ENCODE peak calls at places on chromosomes 12 and 14, in five cellular contexts. B is DND-41; D is left ventricle myocardium inferior; I is CD8-positive, alpha-beta memory T cell; G is adipocyte. Y is an unnamed sample.

GRCh38 chr14:32567543-32568384 is 238.7 kb downstream of the AKAP6 start:
- DNase-seq in B (no peak), D (no peak), I (no peak), G (peak; percentile 30), Y (no peak)

GRCh38 chr12:46578190-46578982 is 205.8 kb upstream of the SLC38A2 start:
- DNase-seq in B (no peak), D (no peak), I (no peak), G (no peak), Y (no peak)

GRCh38 chr14:52703225-52703624 is 3.8 kb upstream of the PSMC6 start:
- DNase-seq in B (no peak), D (no peak), I (no peak), G (peak; percentile 94), Y (peak; percentile 77)

GRCh38 chr12:92505373-92506340 is 197.1 kb upstream of the PLEKHG7 start:
- DNase-seq in B (peak; percentile 70), D (peak; percentile 78), I (peak; percentile 65), G (peak; percentile 60), Y (peak; percentile 68)

GRCh38 chr12:81378601-81379000 is 300.7 kb downstream of the ACSS3 start:
- DNase-seq in B (no peak), D (no peak), I (no peak), G (no peak), Y (no peak)

GRCh38 chr14:45212231-45212630 is 40.8 kb downstream of the MIS18BP1 start:
- DNase-seq in B (no peak), D (no peak), I (no peak), G (no peak), Y (no peak)

GRCh38 chr12:16474801-16475200 is 127.4 kb downstream of the MGST1 start:
- DNase-seq in B (no peak), D (no peak), I (no peak), G (no peak), Y (no peak)

GRCh38 chr12:100168562-100168961 is 25.9 kb upstream of the BLTP3B start:
- DNase-seq in B (no peak), D (no peak), I (no peak), G (no peak), Y (no peak)

GRCh38 chr12:121773011-121773777 is 20.3 kb downstream of the RHOF start:
- DNase-seq in B (peak; percentile 75), D (peak; percentile 58), I (peak; percentile 86), G (peak; percentile 76), Y (peak; percentile 73)

GRCh38 chr14:29030970-29031369 is 264.4 kb downstream of the FOXG1 start:
- DNase-seq in B (no peak), D (no peak), I (no peak), G (peak; percentile 12), Y (no peak)

GRCh38 chr12:67999244-67999643 is 10.0 kb downstream of the IFNG-AS1 start:
- DNase-seq in B (no peak), D (no peak), I (no peak), G (no peak), Y (no peak)

DNA sequence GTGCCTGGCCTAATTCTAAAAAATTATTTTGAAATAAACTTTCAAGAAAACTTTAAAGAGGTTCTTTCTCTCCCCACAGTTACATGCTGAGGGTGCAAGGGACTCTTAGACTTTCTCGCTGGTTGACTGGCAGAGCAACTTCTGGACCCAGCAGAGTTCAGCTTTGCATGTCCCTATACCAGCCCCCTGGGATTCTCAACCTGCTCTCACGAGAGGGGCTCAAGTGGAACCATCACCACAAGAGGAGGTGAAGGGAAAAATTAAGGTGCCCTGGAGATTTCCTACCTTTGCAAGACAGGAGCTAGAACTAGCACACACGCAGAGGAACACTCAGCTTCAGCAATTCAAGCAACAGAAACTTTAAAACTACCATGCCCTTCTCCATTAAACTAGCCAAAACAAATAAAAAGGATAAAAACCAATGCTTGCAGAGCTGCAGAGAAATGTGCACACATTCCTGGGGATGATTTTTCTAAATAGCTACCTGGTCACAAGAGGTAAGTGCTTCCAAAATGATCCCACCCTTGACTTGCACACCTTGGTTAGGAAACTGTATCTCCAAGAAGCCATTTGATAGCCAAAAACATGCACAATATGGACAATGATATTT is 2.5 kb downstream of the HVCN1 start:
- DNase-seq in B (no peak), D (no peak), I (no peak), G (no peak), Y (no peak)
- H3K4me3 ChIP-seq in B (no peak overlapping the region), D (no peak overlapping the region), I (no peak overlapping the region), G (no peak overlapping the region), Y (no peak overlapping the region)

DNA sequence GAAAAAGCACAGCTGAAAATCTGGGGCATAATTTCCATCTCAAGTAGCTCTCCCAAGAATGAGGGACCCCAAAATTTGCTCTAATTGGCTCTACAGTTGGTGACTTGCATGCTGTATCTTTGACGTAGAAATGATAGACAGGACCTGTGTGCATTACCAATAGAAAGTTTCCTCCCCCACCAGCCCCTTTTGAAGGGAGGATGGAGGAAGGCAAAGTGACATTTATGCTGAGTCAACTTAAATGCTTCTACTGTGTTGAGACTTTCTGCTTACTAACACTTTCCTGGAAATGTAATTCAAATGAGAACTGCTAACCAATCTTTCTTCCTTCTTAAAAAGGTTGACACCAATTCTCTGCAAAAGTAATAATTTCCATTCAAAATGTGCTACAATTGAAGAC is 31.9 kb downstream of the TSPAN8 start:
- DNase-seq in B (no peak), D (no peak), I (no peak), G (no peak), Y (no peak)
- H3K4me1 ChIP-seq in B (no peaks in the 10 kb centered on the region), D (no peaks in the 10 kb centered on the region), I (no peaks in the 10 kb centered on the region), G (peaks cover 21% of the 10 kb centered on the region), Y (peaks cover 4% of the 10 kb centered on the region)

GRCh38 chr12:71541583-71541982 is 102.0 kb downstream of the LGR5 start:
- DNase-seq in B (no peak), D (no peak), I (no peak), G (no peak), Y (no peak)
- H3K4me3 ChIP-seq in B (no peak overlapping the region), D (no peak overlapping the region), I (no peak overlapping the region), G (no peak overlapping the region), Y (no peak overlapping the region)

DNA sequence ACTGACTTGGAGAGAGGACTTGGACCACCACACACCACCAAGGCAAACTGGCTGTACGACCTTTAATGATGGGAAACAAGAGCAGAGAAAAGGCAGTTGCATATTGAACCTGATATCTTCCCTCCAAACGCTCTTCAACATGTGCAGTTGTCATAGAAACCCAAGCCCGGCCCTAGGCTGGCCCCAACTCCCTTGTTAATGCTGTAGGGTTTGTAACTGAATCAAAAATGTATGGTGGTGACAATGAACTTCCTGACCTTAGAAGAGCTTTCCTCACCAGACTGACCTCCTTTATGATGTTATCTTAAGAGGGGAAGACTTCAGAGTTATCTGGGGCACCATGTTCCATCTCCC is 12.3 kb downstream of the APOLD1 start:
- DNase-seq in B (no peak), D (no peak), I (no peak), G (no peak), Y (no peak)
- H3K4me1 ChIP-seq in B (no peaks in the 10 kb centered on the region), D (peaks cover 5% of the 10 kb centered on the region), I (peaks cover under 1% of the 10 kb centered on the region), G (no peaks in the 10 kb centered on the region), Y (no peaks in the 10 kb centered on the region)

GRCh38 chr12:7129647-7130536 is at the start of gene CLSTN3:
- DNase-seq in B (peak; percentile 81), D (peak; percentile 78), I (peak; percentile 93), G (peak; percentile 84), Y (peak; percentile 89)
- H3K4me3 ChIP-seq in B (peak within 1 kb of the TSS; percentile 36), D (peak within 1 kb of the TSS; percentile 76), I (peak within 1 kb of the TSS; percentile 70), G (peak within 1 kb of the TSS; percentile 57), Y (peak within 1 kb of the TSS; percentile 65)

GRCh38 chr12:6925239-6925542 is 2.6 kb upstream of the ATN1 start:
- DNase-seq in B (no peak), D (no peak), I (no peak), G (no peak), Y (no peak)
- H3K4me1 ChIP-seq in B (peaks cover 55% of the 10 kb centered on the region), D (peaks cover 57% of the 10 kb centered on the region), I (peaks cover 37% of the 10 kb centered on the region), G (peaks cover 39% of the 10 kb centered on the region), Y (peaks cover 11% of the 10 kb centered on the region)

GRCh38 chr12:14950982-14951746 is 10.2 kb downstream of the ARHGDIB start:
- DNase-seq in B (no peak), D (no peak), I (no peak), G (no peak), Y (no peak)

GRCh38 chr12:14952295-14952995 is 9.0 kb downstream of the ARHGDIB start:
- DNase-seq in B (peak; percentile 41), D (no peak), I (peak; percentile 70), G (peak; percentile 78), Y (peak; percentile 57)

GRCh38 chr12:14953752-14954151 is 7.6 kb downstream of the ARHGDIB start:
- DNase-seq in B (no peak), D (no peak), I (no peak), G (no peak), Y (no peak)

GRCh38 chr12:14955876-14956811 is 5.3 kb downstream of the ARHGDIB start:
- DNase-seq in B (peak; percentile 48), D (no peak), I (no peak), G (no peak), Y (no peak)

GRCh38 chr12:14954269-14954668 is 7.1 kb downstream of the ARHGDIB start:
- DNase-seq in B (peak; percentile 65), D (no peak), I (peak; percentile 61), G (no peak), Y (no peak)
- H3K4me3 ChIP-seq in B (no peak overlapping the region), D (no peak overlapping the region), I (peak overlapping the region; percentile 62), G (no peak overlapping the region), Y (no peak overlapping the region)

GRCh38 chr12:116384629-116385485 is 107.4 kb upstream of the MED13L start:
- DNase-seq in B (peak; percentile 21), D (no peak), I (no peak), G (no peak), Y (no peak)
- H3K4me1 ChIP-seq in B (peaks cover 8% of the 10 kb centered on the region), D (peaks cover 26% of the 10 kb centered on the region), I (no peaks in the 10 kb centered on the region), G (peaks cover 41% of the 10 kb centered on the region), Y (peaks cover 10% of the 10 kb centered on the region)

DNA sequence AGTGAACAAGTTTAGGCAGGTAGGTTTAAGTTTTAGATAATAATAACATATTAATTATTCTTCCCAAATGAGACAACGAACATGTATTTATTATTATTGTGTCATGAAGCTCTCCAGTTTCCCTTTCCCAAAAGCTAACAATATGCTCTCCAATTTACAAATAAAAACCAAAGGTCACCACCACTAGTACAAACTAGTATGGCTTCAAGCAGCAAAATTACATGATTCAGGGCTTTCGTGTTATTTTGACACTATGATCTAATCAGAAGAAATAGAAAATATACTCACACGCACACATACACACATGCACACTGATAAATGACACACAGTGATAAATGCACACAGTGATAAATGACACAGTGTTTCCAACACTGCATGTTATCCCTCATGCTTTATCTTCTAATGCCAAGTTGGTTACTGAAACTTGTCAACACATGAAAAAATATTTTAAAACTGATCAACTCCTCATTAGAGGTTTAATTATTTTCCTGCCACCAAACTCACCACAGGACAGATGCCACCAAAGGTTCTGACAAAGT is 82.5 kb downstream of the PPP2R5E start:
- DNase-seq in B (no peak), D (no peak), I (no peak), G (no peak), Y (no peak)
- H3K4me3 ChIP-seq in B (no peak overlapping the region), D (no peak overlapping the region), I (no peak overlapping the region), G (no peak overlapping the region), Y (no peak overlapping the region)